ENCODE peak calls at places on chromosomes 3 and 15, in nine cellular contexts. Q is uterus; L is IMR-90; B is CD8-positive, alpha-beta T cell; F is body of pancreas; J is adipocyte; Z is breast epithelium; S is aorta; I is left lung. X is an unnamed sample.

GRCh38 chr3:28916713-28917499 is 364.0 kb upstream of the RBMS3 start:
- DNase-seq in F (peak), I (no peak), L (peak), Q (peak), J (peak), B (no peak), Z (no peak), S (peak), X (peak)

GRCh38 chr3:151584603-151585002 is 123.7 kb upstream of the IGSF10 start:
- DNase-seq in I (no peak), Q (no peak), S (no peak), B (no peak), Z (no peak), F (no peak), J (no peak), L (no peak), X (no peak)

GRCh38 chr15:40956543-40956982 is 3.3 kb downstream of the CHAC1 start:
- DNase-seq in S (no peak), Q (no peak), Z (no peak), J (no peak), B (no peak), L (no peak), F (no peak), I (no peak), X (no peak)

GRCh38 chr3:127172670-127173515 is 20.0 kb upstream of the PRR23E start:
- DNase-seq in S (no peak), Q (no peak), J (peak), Z (no peak), I (peak), B (no peak), L (peak), F (no peak), X (no peak)

GRCh38 chr3:98735761-98736269 is 27.3 kb upstream of the ST3GAL6 start:
- DNase-seq in S (no peak), J (no peak), Q (no peak), Z (no peak), B (no peak), I (no peak), L (no peak), F (no peak), X (no peak)

GRCh38 chr15:91552555-91552954 is 301.0 kb upstream of the SLCO3A1 start:
- DNase-seq in Z (no peak), F (no peak), J (no peak), L (no peak), Q (no peak), S (no peak), I (no peak), B (no peak), X (no peak)

GRCh38 chr15:80468776-80469175 is 64.6 kb downstream of the ARNT2 start:
- DNase-seq in B (no peak), I (no peak), Z (no peak), Q (no peak), F (no peak), S (no peak), J (no peak), L (no peak), X (no peak)

GRCh38 chr3:188855690-188856089 is 316.1 kb upstream of the TPRG1 start:
- DNase-seq in F (no peak), I (no peak), J (no peak), Z (no peak), L (no peak), B (no peak), S (no peak), Q (no peak), X (no peak)

GRCh38 chr15:66153549-66154415 is 99.8 kb downstream of the MEGF11 start:
- DNase-seq in Q (no peak), I (no peak), J (no peak), S (no peak), L (no peak), F (no peak), B (no peak), Z (no peak), X (no peak)

DNA sequence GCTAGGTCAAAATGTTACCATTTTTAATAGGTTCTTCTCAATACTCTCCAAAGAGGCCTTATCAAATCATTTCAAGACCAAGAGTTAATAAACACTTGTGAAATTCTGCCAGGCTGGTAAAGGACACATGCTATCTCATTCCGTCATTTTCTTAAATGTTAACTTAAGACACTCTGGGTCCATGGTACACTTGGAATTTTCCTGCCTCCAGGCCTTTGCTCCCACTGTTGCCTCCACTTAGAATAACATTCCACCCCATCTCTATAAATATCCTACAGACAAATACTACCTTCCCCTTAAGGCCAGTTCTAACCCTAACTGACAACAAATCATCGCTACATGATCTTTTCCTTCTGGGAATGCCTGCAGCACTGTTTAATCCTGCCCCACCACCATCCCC is 24.1 kb downstream of the MAGI1 start:
- DNase-seq in I (no peak), B (no peak), J (peak), F (no peak), Q (no peak), L (no peak), Z (no peak), S (no peak), X (no peak)
- H3K4me3 ChIP-seq in I (no peak), B (no peak), J (no peak), F (no peak), Q (no peak), L (no peak), Z (no peak), S (no peak), X (no peak)

GRCh38 chr3:51390186-51390585 is 899 bp upstream of the RBM15B start:
- DNase-seq in J (no peak), L (no peak), S (no peak), Q (no peak), I (no peak), F (no peak), Z (no peak), B (no peak), X (no peak)

GRCh38 chr3:51391075-51391565 is at the start of gene RBM15B:
- DNase-seq in L (peak), Z (peak), J (peak), I (peak), Q (peak), B (peak), F (peak), S (peak), X (peak)

GRCh38 chr3:51390600-51391074 is 448 bp upstream of the RBM15B start:
- DNase-seq in F (no peak), Q (no peak), J (no peak), S (no peak), B (no peak), Z (no peak), I (no peak), L (no peak), X (no peak)

GRCh38 chr3:51388286-51389029 is 2.6 kb upstream of the RBM15B start:
- DNase-seq in B (no peak), Q (no peak), I (no peak), F (no peak), Z (peak), S (no peak), L (peak), J (peak), X (no peak)

DNA sequence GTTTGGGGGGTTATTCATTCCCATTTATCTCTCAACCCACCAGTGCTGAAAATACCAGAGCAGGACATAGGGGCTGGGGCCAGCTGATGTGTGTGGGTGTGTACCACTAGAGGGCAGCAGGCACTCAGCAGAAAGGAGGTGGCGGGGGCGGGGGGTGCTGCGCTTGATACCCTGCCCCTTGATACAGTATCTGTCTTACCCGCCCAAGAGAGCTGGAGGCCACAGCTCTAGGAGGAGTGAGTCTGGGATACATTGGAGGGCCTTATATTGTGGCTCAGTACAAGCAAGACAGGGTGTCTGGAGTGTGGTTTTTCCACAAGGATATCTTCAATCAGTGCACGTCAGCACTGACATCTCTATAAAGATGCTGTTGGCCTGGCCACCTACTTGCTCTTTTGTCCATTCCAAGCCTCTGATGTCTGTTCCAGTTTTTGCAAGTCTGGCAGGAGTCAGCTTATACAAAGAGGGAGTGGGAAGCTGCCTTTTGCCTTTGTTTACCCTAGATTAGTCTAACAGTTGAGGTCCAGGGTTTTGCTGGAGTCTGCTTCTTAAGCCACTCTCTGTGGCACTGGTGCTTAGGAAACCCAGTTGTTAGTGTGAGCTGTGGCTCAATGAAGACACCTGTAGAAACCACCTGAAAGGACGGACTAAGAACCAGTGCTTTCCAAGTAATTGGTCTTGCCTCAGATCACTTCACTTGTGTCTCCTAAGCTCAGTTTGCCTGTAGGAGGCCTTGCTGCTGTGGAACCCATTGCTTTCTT is 1.5 kb upstream of the RBM15B start:
- DNase-seq in L (peak), Q (no peak), B (no peak), I (peak), J (peak), F (peak), S (no peak), Z (no peak), X (no peak)
- H3K4me3 ChIP-seq in L (no peak), Q (no peak), B (no peak), I (no peak), J (no peak), F (no peak), S (no peak), Z (no peak), X (no peak)

GRCh38 chr3:190108789-190109188 is 11.9 kb downstream of the P3H2 start:
- DNase-seq in L (no peak), Z (no peak), S (no peak), I (no peak), B (no peak), Q (no peak), J (no peak), F (no peak), X (no peak)
- H3K4me3 ChIP-seq in L (no peak), Z (no peak), S (no peak), I (no peak), B (no peak), Q (no peak), J (no peak), F (no peak), X (no peak)

DNA sequence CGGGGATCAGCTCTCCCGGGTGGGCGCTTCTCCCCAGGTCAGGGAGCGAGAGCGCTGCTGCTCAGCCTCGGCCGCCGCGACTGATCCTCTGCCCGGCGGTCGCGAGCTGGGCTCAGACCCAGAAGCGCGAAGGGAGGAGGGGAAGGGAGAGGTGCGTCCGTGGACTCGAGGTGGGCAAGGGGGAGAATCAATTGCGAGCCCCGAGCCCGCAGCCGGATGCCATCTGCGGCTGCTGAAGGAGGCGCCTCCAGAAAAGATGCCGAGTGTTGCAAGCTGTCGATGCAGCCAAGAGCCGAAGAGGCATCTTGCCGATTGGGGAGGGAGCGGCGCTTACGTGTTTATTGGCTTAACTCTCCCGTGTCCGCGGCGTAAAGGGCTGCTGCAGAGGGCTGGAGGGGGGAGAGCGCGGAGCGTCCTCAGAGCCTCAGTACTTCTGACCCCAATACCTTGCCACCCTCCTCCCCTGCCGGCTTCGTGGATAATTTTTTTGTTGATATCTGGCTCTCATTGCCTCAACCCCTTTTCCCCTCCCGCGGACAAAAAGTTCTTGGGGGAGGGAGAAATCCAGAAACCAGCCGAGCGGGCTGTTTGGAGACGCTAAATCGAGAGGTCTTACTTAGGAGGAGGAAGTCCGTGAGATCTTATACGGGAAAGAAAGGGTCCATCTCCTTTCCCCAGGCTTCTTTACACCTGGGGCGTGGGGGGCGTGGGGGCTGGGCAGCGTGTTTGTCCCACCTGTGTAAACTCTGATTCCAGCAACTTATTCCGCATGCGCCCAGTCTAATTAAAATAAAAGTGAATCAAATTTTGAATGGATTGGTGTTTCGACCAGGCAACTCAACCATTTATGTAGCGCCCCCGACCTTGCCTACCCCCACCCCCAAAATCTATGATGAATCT is at the start of gene CADPS:
- DNase-seq in Z (no peak), I (no peak), F (peak), S (no peak), Q (no peak), L (no peak), B (no peak), J (peak), X (no peak)
- H3K4me3 ChIP-seq in Z (peak), I (peak), F (peak), S (no peak), Q (peak), L (no peak), B (no peak), J (peak), X (no peak)

GRCh38 chr3:54642147-54642546 is 285.7 kb downstream of the LRTM1 start:
- DNase-seq in Z (no peak), J (no peak), I (no peak), Q (no peak), L (no peak), F (no peak), B (no peak), S (no peak), X (no peak)

DNA sequence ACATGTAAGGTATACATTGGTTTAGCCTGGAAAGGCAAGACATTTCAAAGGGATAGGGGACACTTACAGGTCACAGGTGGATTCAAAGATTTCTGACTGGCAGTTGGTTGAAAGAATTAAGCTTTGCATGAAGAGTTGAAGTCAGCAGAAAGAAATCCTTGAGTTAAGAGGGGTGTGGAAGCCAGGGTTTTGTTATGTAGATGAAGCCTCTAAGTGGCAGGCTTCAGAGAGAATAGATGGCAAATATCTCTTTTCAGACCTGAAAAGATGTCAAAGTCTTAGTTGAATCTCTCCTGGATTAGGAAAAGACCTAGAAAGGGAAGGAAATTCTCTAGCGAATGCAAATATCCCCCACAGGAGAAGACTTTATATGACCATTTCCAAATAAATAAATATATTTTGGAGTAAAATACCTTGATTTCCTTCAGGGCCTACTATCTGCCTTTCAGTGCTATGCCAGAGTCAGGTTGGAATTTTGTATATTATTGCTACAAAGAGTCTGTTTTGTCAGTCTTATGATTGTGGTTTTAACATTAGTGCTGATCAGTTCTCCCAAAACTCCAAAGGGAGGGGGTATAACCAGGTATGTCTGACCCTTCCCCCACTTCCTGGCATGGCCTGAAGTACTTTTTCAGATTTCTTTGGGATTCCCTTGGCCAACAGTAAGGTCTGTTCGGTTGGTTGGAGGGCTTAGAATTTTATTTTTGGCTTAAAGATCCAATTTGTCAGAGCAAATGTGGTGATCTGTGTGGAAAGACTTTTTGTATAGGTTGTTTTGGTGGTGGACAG is 286.4 kb downstream of the LRTM1 start:
- DNase-seq in I (no peak), J (no peak), S (no peak), B (no peak), L (no peak), Z (no peak), F (no peak), Q (no peak), X (no peak)
- H3K4me3 ChIP-seq in I (no peak), J (no peak), S (no peak), B (no peak), L (no peak), Z (no peak), F (no peak), Q (no peak), X (no peak)

GRCh38 chr3:159977295-159977694 is 11.3 kb upstream of the IL12A start:
- DNase-seq in I (no peak), Q (no peak), J (no peak), F (no peak), Z (no peak), L (no peak), B (no peak), S (no peak), X (no peak)

GRCh38 chr3:159978918-159979703 is 9.5 kb upstream of the IL12A start:
- DNase-seq in J (no peak), F (no peak), S (no peak), B (no peak), Z (no peak), L (no peak), Q (no peak), I (no peak), X (no peak)

GRCh38 chr3:159982442-159982841 is 6.2 kb upstream of the IL12A start:
- DNase-seq in Q (no peak), J (no peak), B (no peak), I (no peak), F (no peak), S (no peak), Z (no peak), L (no peak), X (no peak)

GRCh38 chr3:159978353-159978752 is 10.3 kb upstream of the IL12A start:
- DNase-seq in L (no peak), B (no peak), Q (no peak), I (no peak), F (no peak), S (no peak), Z (no peak), J (no peak), X (no peak)
- H3K4me3 ChIP-seq in L (no peak), B (no peak), Q (no peak), I (no peak), F (no peak), S (no peak), Z (no peak), J (no peak), X (no peak)

GRCh38 chr3:147392083-147392916 is 14.0 kb downstream of the ZIC4 start:
- DNase-seq in L (no peak), S (no peak), J (peak), F (peak), I (peak), Z (no peak), Q (no peak), B (no peak), X (no peak)
- H3K4me3 ChIP-seq in L (no peak), S (peak), J (peak), F (no peak), I (no peak), Z (peak), Q (no peak), B (no peak), X (peak)

GRCh38 chr3:169342652-169343051 is 320.9 kb downstream of the MECOM start:
- DNase-seq in I (no peak), F (no peak), B (no peak), S (no peak), Q (no peak), Z (no peak), J (no peak), L (no peak), X (no peak)
- H3K4me3 ChIP-seq in I (no peak), F (no peak), B (no peak), S (no peak), Q (no peak), Z (no peak), J (no peak), L (no peak), X (no peak)

X was measured in tibial nerve.